ENCODE peak calls at places on chromosomes 5 and 9, in five cellular contexts. U, S, Y, P and B are unnamed samples.

GRCh38 chr5:125410501-125411162 is 664.2 kb upstream of the ZNF608 start:
- DNase-seq in U (no peak), S (no peak), Y (no peak), P (no peak), B (no peak)

GRCh38 chr9:103089357-103089756 is 94.2 kb downstream of the CYLC2 start:
- DNase-seq in U (no peak), S (no peak), Y (no peak), P (no peak), B (no peak)

GRCh38 chr9:108043585-108043984 is 554.0 kb upstream of the KLF4 start:
- DNase-seq in U (no peak), S (no peak), Y (no peak), P (no peak), B (no peak)

GRCh38 chr5:160165137-160166068 is 46.2 kb upstream of the PWWP2A start:
- DNase-seq in U (peak), S (peak), Y (no peak), P (peak), B (peak)

GRCh38 chr9:128936171-128936865 is 11.1 kb downstream of the DOLK start:
- DNase-seq in U (no peak), S (no peak), Y (no peak), P (no peak), B (no peak)

GRCh38 chr5:127865273-127865672 is 162.1 kb downstream of the CCDC192 start:
- DNase-seq in U (no peak), S (no peak), Y (no peak), P (no peak), B (no peak)

GRCh38 chr5:1734908-1735289 is 64.7 kb downstream of the MRPL36 start:
- DNase-seq in U (no peak), S (no peak), Y (no peak), P (no peak), B (no peak)

GRCh38 chr5:132480546-132481242 is 9.9 kb downstream of the IRF1 start:
- DNase-seq in U (no peak), S (peak), Y (no peak), P (no peak), B (no peak)

GRCh38 chr5:11564716-11565115 is 339.5 kb downstream of the CTNND2 start:
- DNase-seq in U (no peak), S (peak), Y (no peak), P (no peak), B (peak)

GRCh38 chr5:9519537-9519936 is 26.3 kb downstream of the SEMA5A start:
- DNase-seq in U (no peak), S (no peak), Y (no peak), P (peak), B (no peak)

GRCh38 chr5:84287964-84288363 is 96.7 kb downstream of the EDIL3 start:
- DNase-seq in U (peak), S (no peak), Y (no peak), P (peak), B (no peak)